ENCODE peak calls at places on chromosomes 7 and 10, in six cellular contexts. H is KBM-7; X is stimulated activated CD8-positive, alpha-beta memory T cell treated with anti-CD3 and anti-CD28 coated beads, Interleukin-12 subunit alpha, Interleukin-12 subunit beta, amount 100 ng/mL, for 4 hours; Q is ureter; L is H9; V is NCI-H526 treated with DMSO at 0.1 percent for 48 hours. D is an unnamed sample.

GRCh38 chr10:122655524-122656307 is 43.9 kb downstream of the C10orf120 start:
- DNase-seq in H (no peak), X (no peak), Q (no peak), L (no peak), V (no peak), D (no peak)

GRCh38 chr10:3691482-3691881 is 93.5 kb downstream of the KLF6 start:
- DNase-seq in H (no peak), X (no peak), Q (no peak), L (no peak), V (no peak), D (no peak)

GRCh38 chr7:137576481-137576880 is 232.9 kb upstream of the PTN start:
- DNase-seq in H (no peak), X (no peak), Q (no peak), L (no peak), V (no peak), D (no peak)

GRCh38 chr7:157683251-157684156 is 346.7 kb downstream of the DNAJB6 start:
- DNase-seq in H (no peak), X (no peak), Q (no peak), L (peak), V (no peak), D (no peak)

GRCh38 chr10:117087521-117087920 is 50.5 kb downstream of the VAX1 start:
- DNase-seq in H (no peak), X (no peak), Q (no peak), L (no peak), V (no peak), D (no peak)

GRCh38 chr7:140059288-140060242 is 3.2 kb downstream of the PARP12 start:
- DNase-seq in H (peak), X (no peak), Q (peak), L (no peak), V (no peak), D (peak)

GRCh38 chr10:113053881-113054280 is 103.8 kb downstream of the TCF7L2 start:
- DNase-seq in H (no peak), X (no peak), Q (no peak), L (peak), V (no peak), D (no peak)

GRCh38 chr10:76509501-76509900 is 1078.1 kb downstream of the LRMDA start:
- DNase-seq in H (no peak), X (no peak), Q (no peak), L (no peak), V (no peak), D (no peak)

GRCh38 chr7:151851160-151851751 is 25.7 kb downstream of the PRKAG2 start:
- DNase-seq in H (peak), X (no peak), Q (peak), L (no peak), V (no peak), D (peak)

GRCh38 chr7:146053492-146053891 is 63.1 kb upstream of the CNTNAP2 start:
- DNase-seq in H (no peak), X (no peak), Q (no peak), L (no peak), V (no peak), D (no peak)

GRCh38 chr10:35371731-35372130 is 35.4 kb downstream of the CCNY start:
- DNase-seq in H (no peak), X (no peak), Q (no peak), L (no peak), V (no peak), D (no peak)

GRCh38 chr7:27124096-27124978 is 6.2 kb downstream of the HOXA4 start:
- DNase-seq in H (no peak), X (no peak), Q (no peak), L (no peak), V (no peak), D (no peak)